ENCODE peak calls at places on chromosomes 12 and 14, in seven cellular contexts. One of them, this sample, is unnamed.

GRCh38 chr12:18446245-18446644 is 184.9 kb downstream of the PIK3C2G start:
- DNase-seq in fibroblast of villous mesenchyme: no peak
- DNase-seq in transverse colon: no peak
- DNase-seq in endothelial cell: no peak
- DNase-seq in osteocyte: no peak
- DNase-seq in left ventricle myocardium inferior: no peak
- DNase-seq in Caco-2: no peak
- DNase-seq in this sample: no peak

GRCh38 chr12:27822076-27822712 is 42.2 kb upstream of the MANSC4 start:
- DNase-seq in Caco-2: no peak
- DNase-seq in osteocyte: no peak
- DNase-seq in left ventricle myocardium inferior: no peak
- DNase-seq in transverse colon: no peak
- DNase-seq in endothelial cell: no peak
- DNase-seq in fibroblast of villous mesenchyme: peak; percentile 38
- DNase-seq in this sample: no peak

GRCh38 chr14:100827140-100827517 is 1.2 kb downstream of the MEG3 start:
- DNase-seq in Caco-2: no peak
- DNase-seq in fibroblast of villous mesenchyme: peak; percentile 54
- DNase-seq in transverse colon: no peak
- DNase-seq in left ventricle myocardium inferior: no peak
- DNase-seq in endothelial cell: no peak
- DNase-seq in osteocyte: no peak
- DNase-seq in this sample: peak; percentile 64

GRCh38 chr12:131895640-131896079 is 1.2 kb downstream of the ULK1 start:
- DNase-seq in Caco-2: no peak
- DNase-seq in osteocyte: no peak
- DNase-seq in left ventricle myocardium inferior: no peak
- DNase-seq in transverse colon: no peak
- DNase-seq in endothelial cell: no peak
- DNase-seq in fibroblast of villous mesenchyme: peak; percentile 13
- DNase-seq in this sample: no peak

GRCh38 chr12:53094394-53094787 is 3.1 kb upstream of the IGFBP6 start:
- DNase-seq in Caco-2: no peak
- DNase-seq in osteocyte: no peak
- DNase-seq in transverse colon: no peak
- DNase-seq in left ventricle myocardium inferior: no peak
- DNase-seq in fibroblast of villous mesenchyme: no peak
- DNase-seq in endothelial cell: no peak
- DNase-seq in this sample: no peak

GRCh38 chr12:54417712-54418440 is 1.2 kb downstream of the ITGA5 start:
- DNase-seq in osteocyte: no peak
- DNase-seq in Caco-2: no peak
- DNase-seq in transverse colon: no peak
- DNase-seq in fibroblast of villous mesenchyme: no peak
- DNase-seq in endothelial cell: peak; percentile 53
- DNase-seq in left ventricle myocardium inferior: no peak
- DNase-seq in this sample: peak; percentile 78

GRCh38 chr14:38578278-38578681 is 322.4 kb upstream of the CLEC14A start:
- DNase-seq in Caco-2: no peak
- DNase-seq in osteocyte: no peak
- DNase-seq in left ventricle myocardium inferior: no peak
- DNase-seq in transverse colon: no peak
- DNase-seq in fibroblast of villous mesenchyme: peak; percentile 56
- DNase-seq in endothelial cell: no peak
- DNase-seq in this sample: no peak

GRCh38 chr14:75399819-75400678 is 27.8 kb upstream of the JDP2 start:
- DNase-seq in transverse colon: peak; percentile 94
- DNase-seq in fibroblast of villous mesenchyme: peak; percentile 17
- DNase-seq in endothelial cell: no peak
- DNase-seq in Caco-2: no peak
- DNase-seq in osteocyte: no peak
- DNase-seq in left ventricle myocardium inferior: peak; percentile 90
- DNase-seq in this sample: peak; percentile 97

GRCh38 chr12:124765571-124766489 is 97.8 kb downstream of the SCARB1 start:
- DNase-seq in Caco-2: no peak
- DNase-seq in transverse colon: no peak
- DNase-seq in left ventricle myocardium inferior: no peak
- DNase-seq in osteocyte: no peak
- DNase-seq in endothelial cell: no peak
- DNase-seq in fibroblast of villous mesenchyme: no peak
- DNase-seq in this sample: no peak

GRCh38 chr12:55965941-55966407 is at the start of gene PMEL:
- DNase-seq in transverse colon: no peak
- DNase-seq in left ventricle myocardium inferior: no peak
- DNase-seq in Caco-2: no peak
- DNase-seq in endothelial cell: peak; percentile 19
- DNase-seq in fibroblast of villous mesenchyme: peak; percentile 19
- DNase-seq in osteocyte: no peak
- DNase-seq in this sample: no peak

GRCh38 chr14:28264306-28264705 is 502.3 kb upstream of the FOXG1 start:
- DNase-seq in fibroblast of villous mesenchyme: no peak
- DNase-seq in osteocyte: no peak
- DNase-seq in Caco-2: no peak
- DNase-seq in left ventricle myocardium inferior: no peak
- DNase-seq in endothelial cell: no peak
- DNase-seq in transverse colon: no peak
- DNase-seq in this sample: no peak

GRCh38 chr14:85714046-85714445 is 184.1 kb downstream of the FLRT2 start:
- DNase-seq in osteocyte: no peak
- DNase-seq in endothelial cell: no peak
- DNase-seq in transverse colon: no peak
- DNase-seq in left ventricle myocardium inferior: no peak
- DNase-seq in Caco-2: no peak
- DNase-seq in fibroblast of villous mesenchyme: no peak
- DNase-seq in this sample: no peak

GRCh38 chr12:120368789-120369475 is at the start of gene MSI1:
- DNase-seq in transverse colon: no peak
- DNase-seq in Caco-2: peak; percentile 64
- DNase-seq in left ventricle myocardium inferior: no peak
- DNase-seq in fibroblast of villous mesenchyme: no peak
- DNase-seq in endothelial cell: no peak
- DNase-seq in osteocyte: no peak
- DNase-seq in this sample: no peak

GRCh38 chr12:128818065-128819022 is 5.4 kb downstream of the SLC15A4 start:
- DNase-seq in osteocyte: no peak
- DNase-seq in Caco-2: no peak
- DNase-seq in left ventricle myocardium inferior: no peak
- DNase-seq in endothelial cell: no peak
- DNase-seq in fibroblast of villous mesenchyme: peak; percentile 68
- DNase-seq in transverse colon: no peak
- DNase-seq in this sample: no peak

GRCh38 chr12:2054091-2055018 is 1.6 kb downstream of the CACNA1C start:
- DNase-seq in endothelial cell: no peak
- DNase-seq in fibroblast of villous mesenchyme: no peak
- DNase-seq in transverse colon: no peak
- DNase-seq in Caco-2: no peak
- DNase-seq in osteocyte: no peak
- DNase-seq in left ventricle myocardium inferior: no peak
- DNase-seq in this sample: no peak

GRCh38 chr14:40599726-40600125 is 1007.0 kb upstream of the LRFN5 start:
- DNase-seq in fibroblast of villous mesenchyme: no peak
- DNase-seq in left ventricle myocardium inferior: no peak
- DNase-seq in transverse colon: no peak
- DNase-seq in endothelial cell: no peak
- DNase-seq in osteocyte: no peak
- DNase-seq in Caco-2: no peak
- DNase-seq in this sample: no peak

GRCh38 chr14:92702441-92702918 is 45.9 kb downstream of the LGMN start:
- DNase-seq in osteocyte: no peak
- DNase-seq in fibroblast of villous mesenchyme: no peak
- DNase-seq in Caco-2: no peak
- DNase-seq in left ventricle myocardium inferior: no peak
- DNase-seq in endothelial cell: no peak
- DNase-seq in transverse colon: no peak
- DNase-seq in this sample: peak; percentile 53

GRCh38 chr12:80627773-80628172 is 79.7 kb upstream of the MYF6 start:
- DNase-seq in osteocyte: no peak
- DNase-seq in fibroblast of villous mesenchyme: peak; percentile 91
- DNase-seq in transverse colon: no peak
- DNase-seq in Caco-2: no peak
- DNase-seq in endothelial cell: no peak
- DNase-seq in left ventricle myocardium inferior: no peak
- DNase-seq in this sample: no peak

GRCh38 chr12:65229441-65229840 is 49.0 kb upstream of the MSRB3 start:
- DNase-seq in transverse colon: no peak
- DNase-seq in left ventricle myocardium inferior: no peak
- DNase-seq in osteocyte: no peak
- DNase-seq in endothelial cell: no peak
- DNase-seq in Caco-2: no peak
- DNase-seq in fibroblast of villous mesenchyme: peak; percentile 67
- DNase-seq in this sample: no peak

GRCh38 chr12:48084066-48084465 is 21.8 kb downstream of the SENP1 start:
- DNase-seq in left ventricle myocardium inferior: no peak
- DNase-seq in Caco-2: no peak
- DNase-seq in fibroblast of villous mesenchyme: peak; percentile 44
- DNase-seq in transverse colon: no peak
- DNase-seq in endothelial cell: no peak
- DNase-seq in osteocyte: no peak
- DNase-seq in this sample: no peak
- TF ChIP-seq CTCF in left ventricle myocardium inferior: peak; percentile 52
- TF ChIP-seq CTCF in Caco-2: peak; percentile 44
- TF ChIP-seq CTCF in fibroblast of villous mesenchyme: peak; percentile 29
- TF ChIP-seq CTCF in transverse colon: no peak
- TF ChIP-seq CTCF in endothelial cell: no peak
- TF ChIP-seq CTCF in osteocyte: peak; percentile 51
- TF ChIP-seq CTCF in this sample: no peak

GRCh38 chr12:116697305-116698130 is 40.4 kb downstream of the SPRING1 start:
- DNase-seq in left ventricle myocardium inferior: peak; percentile 40
- DNase-seq in endothelial cell: peak; percentile 49
- DNase-seq in Caco-2: peak; percentile 75
- DNase-seq in osteocyte: no peak
- DNase-seq in transverse colon: no peak
- DNase-seq in fibroblast of villous mesenchyme: no peak
- DNase-seq in this sample: no peak
- TF ChIP-seq CTCF in left ventricle myocardium inferior: peak; percentile 43
- TF ChIP-seq CTCF in endothelial cell: no peak
- TF ChIP-seq CTCF in Caco-2: peak; percentile 39
- TF ChIP-seq CTCF in osteocyte: peak; percentile 45
- TF ChIP-seq CTCF in transverse colon: no peak
- TF ChIP-seq CTCF in fibroblast of villous mesenchyme: peak; percentile 36
- TF ChIP-seq CTCF in this sample: no peak

GRCh38 chr14:93905623-93906022 is 21.5 kb upstream of the FAM181A start:
- DNase-seq in Caco-2: no peak
- DNase-seq in left ventricle myocardium inferior: no peak
- DNase-seq in fibroblast of villous mesenchyme: no peak
- DNase-seq in osteocyte: no peak
- DNase-seq in endothelial cell: no peak
- DNase-seq in transverse colon: no peak
- DNase-seq in this sample: peak; percentile 41

GRCh38 chr14:93901813-93902212 is 25.3 kb upstream of the FAM181A start:
- DNase-seq in osteocyte: no peak
- DNase-seq in endothelial cell: no peak
- DNase-seq in transverse colon: no peak
- DNase-seq in fibroblast of villous mesenchyme: no peak
- DNase-seq in left ventricle myocardium inferior: no peak
- DNase-seq in Caco-2: peak; percentile 13
- DNase-seq in this sample: no peak

GRCh38 chr14:93902619-93903307 is 24.4 kb upstream of the FAM181A start:
- DNase-seq in osteocyte: no peak
- DNase-seq in Caco-2: no peak
- DNase-seq in fibroblast of villous mesenchyme: no peak
- DNase-seq in endothelial cell: no peak
- DNase-seq in left ventricle myocardium inferior: no peak
- DNase-seq in transverse colon: no peak
- DNase-seq in this sample: peak; percentile 44

GRCh38 chr14:93906341-93907329 is 20.5 kb upstream of the FAM181A start:
- DNase-seq in fibroblast of villous mesenchyme: peak; percentile 29
- DNase-seq in osteocyte: no peak
- DNase-seq in transverse colon: peak; percentile 56
- DNase-seq in left ventricle myocardium inferior: no peak
- DNase-seq in Caco-2: peak; percentile 68
- DNase-seq in endothelial cell: peak; percentile 67
- DNase-seq in this sample: peak; percentile 75

DNA sequence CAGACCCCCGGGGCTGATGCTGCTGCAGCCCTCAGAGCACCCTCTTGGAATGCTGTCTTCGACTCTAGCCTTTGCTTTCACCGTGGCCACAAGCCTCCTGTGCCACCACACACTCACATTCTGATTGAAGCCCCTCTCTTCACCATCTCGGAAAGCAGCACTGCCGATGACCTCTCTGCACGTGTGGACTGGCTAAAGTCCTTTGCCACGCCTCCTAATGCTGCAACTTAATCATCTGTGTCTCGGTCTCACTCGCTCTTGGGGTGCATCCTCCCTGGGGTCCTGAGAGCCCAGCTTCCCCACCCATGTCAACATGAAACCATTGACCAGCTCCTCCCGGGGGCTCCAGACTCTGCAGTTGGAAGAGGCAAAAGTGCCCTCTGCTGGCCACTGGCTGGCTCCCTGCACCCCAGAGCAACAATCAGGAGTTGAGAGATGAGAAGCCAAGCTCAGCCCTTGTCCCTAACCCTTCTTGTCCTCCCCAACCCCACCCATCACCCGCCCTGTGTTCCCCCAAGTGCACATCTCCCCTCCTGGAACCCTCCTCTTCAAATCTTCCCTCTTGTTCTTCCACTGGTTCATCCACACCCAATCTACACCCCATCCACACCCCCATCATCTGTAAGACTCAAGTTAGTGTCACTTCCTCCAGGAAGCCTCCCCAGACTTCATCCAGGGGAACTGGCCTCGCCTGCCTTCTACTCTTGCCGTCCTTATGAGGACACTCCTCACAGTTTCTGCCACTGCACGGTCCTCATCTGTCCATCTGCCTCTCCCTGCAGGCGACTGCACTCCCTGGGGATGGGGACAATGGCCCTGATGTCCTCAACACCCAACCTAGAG is 23.6 kb upstream of the FAM181A start:
- DNase-seq in osteocyte: no peak
- DNase-seq in fibroblast of villous mesenchyme: no peak
- DNase-seq in endothelial cell: peak; percentile 46
- DNase-seq in left ventricle myocardium inferior: no peak
- DNase-seq in Caco-2: peak; percentile 16
- DNase-seq in transverse colon: no peak
- DNase-seq in this sample: peak; percentile 68
- TF ChIP-seq CTCF in osteocyte: no peak
- TF ChIP-seq CTCF in fibroblast of villous mesenchyme: peak; percentile 15
- TF ChIP-seq CTCF in endothelial cell: no peak
- TF ChIP-seq CTCF in left ventricle myocardium inferior: peak; percentile 50
- TF ChIP-seq CTCF in Caco-2: peak; percentile 25
- TF ChIP-seq CTCF in transverse colon: no peak
- TF ChIP-seq CTCF in this sample: peak; percentile 30

DNA sequence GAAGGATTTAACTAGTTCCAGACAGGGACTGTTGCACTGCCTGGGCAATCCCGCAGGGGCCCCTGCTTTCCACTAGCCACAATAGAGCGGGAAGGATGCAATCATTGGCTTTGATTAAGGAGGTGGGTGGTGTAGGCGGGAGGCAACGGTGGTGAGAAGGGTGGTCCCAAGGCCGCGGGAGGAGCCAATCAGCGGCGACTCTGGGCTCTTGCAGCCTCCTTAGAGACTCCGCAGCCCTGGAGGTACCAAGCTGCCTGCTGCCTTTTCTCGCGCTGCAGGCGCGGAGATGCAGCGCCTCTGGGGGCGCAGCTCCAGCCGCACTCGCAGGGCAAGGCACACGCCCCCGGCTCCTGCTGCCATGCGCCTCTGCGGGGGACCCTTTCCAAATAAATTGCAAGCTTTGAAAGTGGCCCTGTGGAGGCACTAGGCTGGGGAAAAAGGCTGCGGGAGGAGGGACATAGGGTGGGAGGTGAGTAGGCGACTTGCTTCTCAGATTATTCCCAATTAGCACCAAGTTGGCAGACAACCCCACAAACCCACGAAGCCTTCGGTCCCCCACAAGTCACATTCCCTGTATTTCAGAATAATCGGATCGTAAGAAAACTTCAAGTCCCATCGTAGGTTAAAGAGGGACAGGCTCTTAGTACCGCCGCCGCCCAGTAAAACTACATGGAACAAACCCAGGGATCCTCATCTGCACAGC is 860 bp upstream of the KCNA1 start:
- DNase-seq in endothelial cell: peak; percentile 52
- DNase-seq in osteocyte: no peak
- DNase-seq in fibroblast of villous mesenchyme: no peak
- DNase-seq in transverse colon: no peak
- DNase-seq in Caco-2: no peak
- DNase-seq in left ventricle myocardium inferior: no peak
- DNase-seq in this sample: peak; percentile 65
- TF ChIP-seq CTCF in endothelial cell: no peak
- TF ChIP-seq CTCF in osteocyte: peak; percentile 7
- TF ChIP-seq CTCF in fibroblast of villous mesenchyme: no peak
- TF ChIP-seq CTCF in transverse colon: no peak
- TF ChIP-seq CTCF in Caco-2: no peak
- TF ChIP-seq CTCF in left ventricle myocardium inferior: peak; percentile 19
- TF ChIP-seq CTCF in this sample: no peak